ENCODE peak calls at places on chromosomes 2 and 18, in six cellular contexts. D is endothelial cell of umbilical vein, P is breast epithelium, L is prostate gland, F is HL-60, H is suprapubic skin. R is an unnamed sample.

GRCh38 chr18:22817844-22818243 is 115.3 kb upstream of the RBBP8 start:
- DNase-seq in D (peak), P (no peak), L (no peak), F (no peak), H (no peak), R (no peak)

GRCh38 chr2:145108959-145109710 is 589.2 kb upstream of the ZEB2 start:
- DNase-seq in D (no peak), P (no peak), L (no peak), F (no peak), H (no peak), R (no peak)

GRCh38 chr18:36934884-36935283 is 106.0 kb downstream of the KIAA1328 start:
- DNase-seq in D (peak), P (no peak), L (no peak), F (no peak), H (no peak), R (no peak)

GRCh38 chr2:15331787-15332186 is 229.3 kb downstream of the NBAS start:
- DNase-seq in D (no peak), P (no peak), L (no peak), F (peak), H (no peak), R (no peak)

GRCh38 chr2:171479154-171479814 is 43.0 kb upstream of the CYBRD1 start:
- DNase-seq in D (peak), P (no peak), L (no peak), F (no peak), H (no peak), R (no peak)

GRCh38 chr2:192016265-192016664 is 169.4 kb upstream of the CAVIN2 start:
- DNase-seq in D (no peak), P (no peak), L (no peak), F (no peak), H (no peak), R (no peak)

GRCh38 chr18:51666717-51667320 is 469.3 kb upstream of the MEX3C start:
- DNase-seq in D (no peak), P (no peak), L (no peak), F (no peak), H (no peak), R (peak)

GRCh38 chr2:149038442-149039212 is at the start of gene LYPD6B:
- DNase-seq in D (no peak), P (peak), L (peak), F (no peak), H (no peak), R (peak)

GRCh38 chr2:11746807-11747459 is 501 bp downstream of the LPIN1 start:
- DNase-seq in D (peak), P (no peak), L (peak), F (no peak), H (no peak), R (peak)

GRCh38 chr2:128498589-128498988 is 179.9 kb upstream of the HS6ST1 start:
- DNase-seq in D (no peak), P (no peak), L (no peak), F (no peak), H (no peak), R (no peak)

GRCh38 chr2:64120008-64120407 is 24.2 kb downstream of the PELI1 start:
- DNase-seq in D (no peak), P (no peak), L (no peak), F (no peak), H (no peak), R (no peak)

GRCh38 chr2:239695106-239695727 is 294.4 kb upstream of the HDAC4 start:
- DNase-seq in D (no peak), P (no peak), L (no peak), F (no peak), H (peak), R (no peak)

GRCh38 chr2:43576983-43577892 is 18.6 kb downstream of the THADA start:
- DNase-seq in D (peak), P (no peak), L (peak), F (no peak), H (no peak), R (peak)

GRCh38 chr2:120169020-120169419 is 54.2 kb downstream of the TMEM185B start:
- DNase-seq in D (no peak), P (no peak), L (no peak), F (no peak), H (no peak), R (no peak)

GRCh38 chr18:36279001-36279400 is 18.5 kb upstream of the FHOD3 start:
- DNase-seq in D (no peak), P (no peak), L (no peak), F (no peak), H (no peak), R (no peak)

GRCh38 chr2:109348645-109349554 is 219.9 kb downstream of the SH3RF3 start:
- DNase-seq in D (peak), P (no peak), L (no peak), F (no peak), H (no peak), R (no peak)

GRCh38 chr18:23906658-23907057 is 107.9 kb upstream of the TTC39C start:
- DNase-seq in D (no peak), P (no peak), L (no peak), F (no peak), H (no peak), R (no peak)

GRCh38 chr2:168573128-168573903 is 117.2 kb downstream of the CERS6 start:
- DNase-seq in D (no peak), P (no peak), L (no peak), F (no peak), H (no peak), R (no peak)

GRCh38 chr2:160928854-160929301 is 231.3 kb upstream of the TANK start:
- DNase-seq in D (peak), P (no peak), L (no peak), F (no peak), H (no peak), R (no peak)

GRCh38 chr2:168169097-168169745 is 78.2 kb downstream of the STK39 start:
- DNase-seq in D (peak), P (no peak), L (no peak), F (no peak), H (no peak), R (no peak)

GRCh38 chr2:70988726-70989648 is 5.7 kb downstream of the TEX261 start:
- DNase-seq in D (no peak), P (peak), L (no peak), F (no peak), H (no peak), R (no peak)

GRCh38 chr2:172093416-172094318 is 8.4 kb downstream of the DLX1 start:
- DNase-seq in D (no peak), P (no peak), L (no peak), F (no peak), H (no peak), R (peak)

GRCh38 chr2:85922210-85922609 is 33.4 kb upstream of the ST3GAL5 start:
- DNase-seq in D (no peak), P (no peak), L (no peak), F (no peak), H (no peak), R (no peak)

GRCh38 chr2:172455121-172455515 is 27.7 kb downstream of the ITGA6 start:
- DNase-seq in D (no peak), P (no peak), L (peak), F (no peak), H (no peak), R (no peak)

GRCh38 chr2:138652378-138652777 is 127.8 kb downstream of the NXPH2 start:
- DNase-seq in D (no peak), P (no peak), L (no peak), F (no peak), H (no peak), R (no peak)

GRCh38 chr2:180478883-180479282 is 471.8 kb upstream of the CWC22 start:
- DNase-seq in D (no peak), P (no peak), L (no peak), F (no peak), H (no peak), R (no peak)

GRCh38 chr2:236755278-236755840 is 185.7 kb downstream of the ACKR3 start:
- DNase-seq in D (no peak), P (no peak), L (no peak), F (no peak), H (no peak), R (no peak)

GRCh38 chr2:5981241-5982055 is 289.3 kb downstream of the SOX11 start:
- DNase-seq in D (no peak), P (no peak), L (no peak), F (no peak), H (no peak), R (peak)

GRCh38 chr2:71458413-71459083 is 5.2 kb downstream of the DYSF start:
- DNase-seq in D (peak), P (no peak), L (no peak), F (no peak), H (no peak), R (no peak)

GRCh38 chr2:200456567-200456966 is 53.3 kb downstream of the KCTD18 start:
- DNase-seq in D (no peak), P (no peak), L (no peak), F (no peak), H (no peak), R (no peak)

GRCh38 chr18:77114564-77115391 is 17.8 kb downstream of the MBP start:
- DNase-seq in D (peak), P (peak), L (peak), F (peak), H (peak), R (no peak)

GRCh38 chr2:72118386-72118785 is 29.3 kb downstream of the CYP26B1 start:
- DNase-seq in D (no peak), P (no peak), L (no peak), F (no peak), H (no peak), R (no peak)

GRCh38 chr2:8303322-8303832 is 378.5 kb upstream of the ID2 start:
- DNase-seq in D (no peak), P (no peak), L (peak), F (peak), H (no peak), R (no peak)

GRCh38 chr2:225501022-225501421 is 101.5 kb downstream of the NYAP2 start:
- DNase-seq in D (no peak), P (no peak), L (no peak), F (no peak), H (no peak), R (no peak)

GRCh38 chr2:47219970-47220369 is 64.9 kb upstream of the STPG4 start:
- DNase-seq in D (no peak), P (no peak), L (no peak), F (no peak), H (peak), R (no peak)

GRCh38 chr18:64183674-64184073 is 34.8 kb upstream of the LINC00305 start:
- DNase-seq in D (no peak), P (no peak), L (no peak), F (no peak), H (no peak), R (no peak)

GRCh38 chr18:32183503-32183902 is 6.3 kb upstream of the MEP1B start:
- DNase-seq in D (no peak), P (no peak), L (no peak), F (no peak), H (no peak), R (no peak)

GRCh38 chr2:237861875-237862527 is 2.6 kb downstream of the RAMP1 start:
- DNase-seq in D (no peak), P (no peak), L (no peak), F (no peak), H (no peak), R (no peak)

GRCh38 chr2:238425979-238426567 is 654 bp upstream of the ASB1 start:
- DNase-seq in D (no peak), P (no peak), L (no peak), F (peak), H (no peak), R (peak)

GRCh38 chr2:58042486-58042970 is 4.1 kb upstream of the VRK2 start:
- DNase-seq in D (peak), P (no peak), L (peak), F (no peak), H (no peak), R (peak)

GRCh38 chr2:196653843-196654242 is 14.3 kb downstream of the CCDC150 start:
- DNase-seq in D (no peak), P (no peak), L (no peak), F (no peak), H (no peak), R (no peak)
- TF ChIP-seq POLR2AphosphoS5 in D (no peak), P (no peak), L (no peak), F (no peak), H (no peak), R (no peak)

GRCh38 chr2:174555998-174556397 is 41.6 kb downstream of the WIPF1 start:
- DNase-seq in D (no peak), P (no peak), L (no peak), F (no peak), H (no peak), R (no peak)

GRCh38 chr2:174563530-174564282 is 33.9 kb downstream of the WIPF1 start:
- DNase-seq in D (no peak), P (no peak), L (no peak), F (no peak), H (no peak), R (no peak)

GRCh38 chr2:174560737-174561136 is 36.9 kb downstream of the WIPF1 start:
- DNase-seq in D (no peak), P (no peak), L (no peak), F (no peak), H (no peak), R (no peak)

GRCh38 chr2:174561283-174562275 is 36.0 kb downstream of the WIPF1 start:
- DNase-seq in D (peak), P (no peak), L (peak), F (no peak), H (no peak), R (no peak)
- TF ChIP-seq POLR2AphosphoS5 in D (no peak), P (no peak), L (peak), F (no peak), H (no peak), R (no peak)

GRCh38 chr18:657311-657997 is at the start of gene TYMS:
- DNase-seq in D (peak), P (no peak), L (peak), F (peak), H (no peak), R (peak)
- TF ChIP-seq POLR2AphosphoS5 in D (no peak), P (no peak), L (no peak), F (peak), H (no peak), R (peak)

DNA sequence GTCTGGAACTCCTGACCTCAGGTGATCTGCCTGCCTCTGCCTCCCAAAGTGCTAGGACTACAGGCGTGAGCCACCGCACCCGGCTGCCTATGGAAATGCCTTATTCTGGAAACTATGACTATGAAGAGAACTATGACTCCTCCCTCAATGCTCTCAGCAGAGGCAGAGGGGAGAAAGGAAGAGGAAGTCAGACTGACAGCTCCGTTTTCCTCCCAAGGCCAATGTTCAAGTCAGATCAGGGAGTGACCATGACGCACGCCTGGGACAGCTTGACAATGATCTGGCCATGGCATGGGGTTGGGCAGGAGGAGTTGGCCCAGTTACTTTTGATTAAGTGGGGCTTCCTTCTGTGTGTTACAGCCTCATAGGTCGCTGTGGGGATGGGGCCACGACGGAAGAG is 44.3 kb upstream of the MRPL33 start:
- DNase-seq in D (peak), P (no peak), L (no peak), F (peak), H (no peak), R (no peak)
- TF ChIP-seq POLR2AphosphoS5 in D (no peak), P (no peak), L (no peak), F (no peak), H (no peak), R (no peak)